ENCODE peak calls at places on chromosomes 2 and 18, in six cellular contexts. Q, A, N, O, I and H are unnamed samples.

GRCh38 chr2:238093181-238094140 is 6.7 kb upstream of the ESPNL start:
- DNase-seq in Q (no peak), A (no peak), N (no peak), O (no peak), I (no peak), H (peak; percentile 65)

GRCh38 chr2:100381240-100381639 is 36.2 kb downstream of the CHST10 start:
- DNase-seq in Q (peak; percentile 90), A (peak; percentile 82), N (peak; percentile 20), O (peak; percentile 85), I (peak; percentile 53), H (no peak)

GRCh38 chr2:219912530-219912929 is 285.1 kb downstream of the SLC4A3 start:
- DNase-seq in Q (no peak), A (no peak), N (no peak), O (peak; percentile 3), I (no peak), H (no peak)

GRCh38 chr18:79911871-79912270 is 39.6 kb downstream of the SLC66A2 start:
- DNase-seq in Q (no peak), A (no peak), N (no peak), O (peak; percentile 54), I (no peak), H (peak; percentile 62)

GRCh38 chr2:113080134-113080533 is 12.4 kb downstream of the IL1F10 start:
- DNase-seq in Q (peak; percentile 15), A (peak; percentile 39), N (peak; percentile 1), O (peak; percentile 11), I (peak; percentile 18), H (no peak)

GRCh38 chr2:25168256-25169072 is at the start of gene POMC:
- DNase-seq in Q (peak; percentile 26), A (peak; percentile 38), N (no peak), O (no peak), I (peak; percentile 16), H (peak; percentile 82)

GRCh38 chr2:96953611-96954489 is 32.5 kb downstream of the FAM178B start:
- DNase-seq in Q (no peak), A (no peak), N (no peak), O (no peak), I (no peak), H (no peak)

GRCh38 chr2:68248361-68248760 is 4.0 kb downstream of the PPP3R1 start:
- DNase-seq in Q (no peak), A (no peak), N (no peak), O (no peak), I (no peak), H (no peak)

GRCh38 chr2:105404736-105405135 is 5.9 kb upstream of the FHL2 start:
- DNase-seq in Q (no peak), A (no peak), N (no peak), O (no peak), I (no peak), H (no peak)

GRCh38 chr2:36376319-36376765 is 20.8 kb downstream of the CRIM1 start:
- DNase-seq in Q (peak; percentile 68), A (peak; percentile 76), N (no peak), O (peak; percentile 80), I (no peak), H (peak; percentile 89)

GRCh38 chr2:118016911-118017310 is 3.0 kb upstream of the CCDC93 start:
- DNase-seq in Q (no peak), A (peak; percentile 6), N (no peak), O (no peak), I (no peak), H (no peak)

GRCh38 chr2:199452991-199453379 is 4.8 kb downstream of the SATB2 start:
- DNase-seq in Q (no peak), A (no peak), N (no peak), O (no peak), I (no peak), H (no peak)

GRCh38 chr2:21972580-21972979 is 848.8 kb downstream of the TDRD15 start:
- DNase-seq in Q (no peak), A (no peak), N (no peak), O (no peak), I (no peak), H (no peak)

GRCh38 chr2:232927041-232927792 is 57.2 kb downstream of the SNORC start:
- DNase-seq in Q (no peak), A (no peak), N (no peak), O (no peak), I (no peak), H (no peak)